ENCODE peak calls at places on chromosomes 1 and 21, in six cellular contexts. S is suprapubic skin, H is esophagus muscularis mucosa, K is transverse colon, F is stomach, B is upper lobe of left lung. M is an unnamed sample.

GRCh38 chr1:159936284-159936904 is 9.0 kb downstream of the IGSF9 start:
- DNase-seq in H (no peak), B (peak; percentile 77), K (peak; percentile 91), F (peak; percentile 88), S (no peak), M (peak; percentile 81)

GRCh38 chr1:76035053-76035452 is 39.5 kb upstream of the ST6GALNAC3 start:
- DNase-seq in F (no peak), K (no peak), S (no peak), B (no peak), H (no peak), M (no peak)

GRCh38 chr1:92342401-92342800 is 43.5 kb downstream of the RPAP2 start:
- DNase-seq in B (no peak), K (no peak), S (no peak), F (no peak), H (no peak), M (no peak)

GRCh38 chr1:2287649-2288048 is 59.5 kb downstream of the SKI start:
- DNase-seq in K (no peak), B (no peak), S (no peak), F (no peak), H (no peak), M (no peak)

GRCh38 chr1:183926978-183927377 is 110.5 kb downstream of the COLGALT2 start:
- DNase-seq in K (no peak), F (no peak), S (no peak), H (no peak), B (no peak), M (no peak)

GRCh38 chr1:58932820-58933598 is 149.2 kb upstream of the JUN start:
- DNase-seq in S (no peak), H (peak; percentile 24), K (peak; percentile 92), B (peak; percentile 94), F (peak; percentile 92), M (no peak)

GRCh38 chr1:104991702-104992101 is 1242.0 kb downstream of the AMY1C start:
- DNase-seq in H (no peak), K (no peak), B (no peak), S (no peak), F (no peak), M (no peak)

GRCh38 chr1:245153645-245154428 is 948 bp upstream of the KIF26B start:
- DNase-seq in S (peak; percentile 62), H (no peak), F (no peak), B (no peak), K (no peak), M (no peak)

GRCh38 chr1:150372580-150372979 is 8.6 kb downstream of the RPRD2 start:
- DNase-seq in B (no peak), H (no peak), K (no peak), S (no peak), F (no peak), M (no peak)

GRCh38 chr1:28885982-28886730 is 28.2 kb upstream of the EPB41 start:
- DNase-seq in K (no peak), F (no peak), B (no peak), H (no peak), S (no peak), M (no peak)

GRCh38 chr1:239719642-239720258 is 333.4 kb downstream of the CHRM3 start:
- DNase-seq in S (no peak), K (peak; percentile 21), B (peak; percentile 26), F (no peak), H (no peak), M (no peak)

GRCh38 chr1:209106237-209106741 is 477.2 kb upstream of the CAMK1G start:
- DNase-seq in B (no peak), H (no peak), K (no peak), F (no peak), S (no peak), M (no peak)

GRCh38 chr1:231653611-231654010 is 27.0 kb downstream of the DISC1 start:
- DNase-seq in H (no peak), F (no peak), B (no peak), S (no peak), K (no peak), M (no peak)

GRCh38 chr1:207288315-207288714 is 33.2 kb upstream of the CD55 start:
- DNase-seq in B (no peak), S (no peak), K (no peak), H (no peak), F (no peak), M (no peak)

GRCh38 chr1:27872059-27872801 is at the start of gene THEMIS2:
- DNase-seq in K (peak; percentile 81), H (no peak), B (peak; percentile 79), F (peak; percentile 67), S (no peak), M (peak; percentile 78)

GRCh38 chr1:36365310-36365895 is 20.3 kb downstream of the STK40 start:
- DNase-seq in B (no peak), F (no peak), S (no peak), K (no peak), H (no peak), M (peak; percentile 88)

GRCh38 chr1:16013908-16014258 is 4.0 kb downstream of the HSPB7 start:
- DNase-seq in S (no peak), F (no peak), K (no peak), B (no peak), H (no peak), M (no peak)

GRCh38 chr1:16014509-16015482 is 3.0 kb downstream of the HSPB7 start:
- DNase-seq in B (no peak), S (no peak), H (no peak), F (peak; percentile 74), K (peak; percentile 60), M (peak; percentile 94)

GRCh38 chr1:16011936-16012589 is 5.8 kb downstream of the HSPB7 start:
- DNase-seq in H (no peak), K (no peak), B (no peak), F (no peak), S (no peak), M (no peak)

GRCh38 chr1:16012590-16013219 is 5.1 kb downstream of the HSPB7 start:
- DNase-seq in B (peak; percentile 70), F (peak; percentile 88), S (no peak), H (no peak), K (peak; percentile 66), M (peak; percentile 89)

DNA sequence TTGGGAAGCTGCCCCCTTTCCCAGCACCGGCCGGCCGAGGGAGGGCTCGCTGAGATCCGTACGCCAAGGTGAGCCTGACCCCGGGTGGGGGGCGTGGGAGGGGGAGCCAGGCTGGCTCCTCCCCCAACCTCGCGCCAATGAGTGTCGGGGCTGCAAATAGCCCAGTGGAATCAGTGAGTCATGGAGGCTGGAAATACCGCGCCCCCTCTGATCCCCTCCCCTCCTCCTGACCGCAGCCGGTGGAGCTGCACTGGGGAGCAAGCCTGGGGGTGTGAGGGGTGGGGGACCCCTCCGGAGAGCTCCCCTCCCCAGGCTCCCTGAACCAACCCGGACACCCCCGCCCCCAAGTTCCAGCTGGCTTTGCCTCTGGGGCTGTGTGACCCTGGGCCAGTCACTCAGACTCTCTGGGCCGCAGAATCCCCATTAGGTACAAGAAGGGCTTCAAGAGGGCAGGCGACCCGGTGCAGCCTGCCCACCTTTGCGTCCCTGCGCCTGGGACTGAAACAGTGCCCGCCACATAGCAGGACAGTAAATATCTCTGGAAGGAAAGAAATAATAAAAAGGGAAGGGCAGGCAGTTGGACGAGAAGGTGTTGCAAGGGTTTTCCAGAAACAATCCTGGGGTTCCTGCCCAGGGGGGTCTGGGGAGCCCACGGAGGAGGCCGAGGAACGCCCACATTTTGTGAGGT is 4.5 kb downstream of the HSPB7 start:
- DNase-seq in H (no peak), K (peak; percentile 70), S (no peak), F (peak; percentile 76), B (peak; percentile 42), M (peak; percentile 93)
- TF ChIP-seq EP300 in H (peak; percentile 12), K (no peak), S (no peak), F (no peak), B (no peak), M (no peak)

DNA sequence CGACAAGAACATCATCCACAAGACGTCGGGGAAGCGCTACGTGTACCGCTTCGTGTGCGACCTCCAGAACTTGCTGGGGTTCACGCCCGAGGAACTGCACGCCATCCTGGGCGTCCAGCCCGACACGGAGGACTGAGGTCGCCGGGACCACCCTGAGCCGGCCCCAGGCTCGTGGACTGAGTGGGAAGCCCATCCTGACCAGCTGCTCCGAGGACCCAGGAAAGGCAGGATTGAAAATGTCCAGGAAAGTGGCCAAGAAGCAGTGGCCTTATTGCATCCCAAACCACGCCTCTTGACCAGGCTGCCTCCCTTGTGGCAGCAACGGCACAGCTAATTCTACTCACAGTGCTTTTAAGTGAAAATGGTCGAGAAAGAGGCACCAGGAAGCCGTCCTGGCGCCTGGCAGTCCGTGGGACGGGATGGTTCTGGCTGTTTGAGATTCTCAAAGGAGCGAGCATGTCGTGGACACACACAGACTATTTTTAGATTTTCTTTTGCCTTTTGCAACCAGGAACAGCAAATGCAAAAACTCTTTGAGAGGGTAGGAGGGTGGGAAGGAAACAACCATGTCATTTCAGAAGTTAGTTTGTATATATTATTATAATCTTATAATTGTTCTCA is 17.1 kb downstream of the ETS2 start:
- DNase-seq in S (no peak), B (no peak), K (no peak), H (no peak), F (no peak), M (no peak)
- TF ChIP-seq POLR2AphosphoS5 in S (no peak), B (peak; percentile 25), K (peak; percentile 55), H (peak; percentile 23), F (peak; percentile 23), M (no peak)

DNA sequence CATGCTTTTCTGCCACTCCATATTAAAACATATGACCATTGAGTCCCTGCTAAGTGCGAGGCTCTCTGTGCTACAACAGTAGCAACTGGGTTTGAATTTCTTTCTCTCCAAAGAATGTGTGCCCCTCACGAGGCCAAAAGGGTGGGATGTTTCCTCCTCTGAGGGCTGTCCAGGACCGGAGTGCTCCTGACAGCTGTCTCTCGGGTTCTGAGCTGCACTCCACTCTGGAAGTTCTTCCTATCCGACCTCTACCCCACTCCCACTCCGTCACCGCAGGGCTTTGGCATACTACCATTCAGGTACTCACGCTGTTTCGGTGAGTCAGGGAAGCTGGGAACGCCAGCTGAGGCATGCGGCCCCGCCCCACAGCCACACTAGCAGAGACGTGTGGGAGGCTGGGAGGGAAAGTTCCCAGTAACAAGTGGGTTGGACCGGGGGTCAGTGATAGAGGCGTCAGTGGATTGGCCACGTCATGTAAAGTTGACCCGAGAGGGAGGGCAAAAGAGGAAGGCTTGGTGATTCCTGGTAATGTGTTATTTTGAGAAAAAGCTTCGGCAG is 715 bp upstream of the SLC50A1 start:
- DNase-seq in B (peak; percentile 97), K (peak; percentile 95), S (peak; percentile 97), H (peak; percentile 96), F (peak; percentile 94), M (peak; percentile 95)
- TF ChIP-seq EP300 in B (no peak), K (peak; percentile 66), S (no peak), H (peak; percentile 63), F (no peak), M (peak; percentile 5)

GRCh38 chr1:198556969-198557368 is 16.5 kb upstream of the ATP6V1G3 start:
- DNase-seq in F (peak; percentile 26), B (peak; percentile 68), K (peak; percentile 46), H (no peak), S (no peak), M (no peak)
- TF ChIP-seq POLR2AphosphoS5 in F (peak; percentile 10), B (peak; percentile 28), K (no peak), H (no peak), S (no peak), M (no peak)